ENCODE peak calls at places on chromosomes 6 and 20, in six cellular contexts. D is effector CD4-positive, alpha-beta T cell; M is RWPE2; C is NT2/D1; I is mammary epithelial cell; U is HEK293T. F is an unnamed sample.

GRCh38 chr6:44045672-44046015 is 81.6 kb downstream of the MRPL14 start:
- DNase-seq in U (no peak), I (no peak), D (no peak), M (no peak), C (no peak), F (no peak)

GRCh38 chr6:15715060-15715459 is 52.2 kb upstream of the DTNBP1 start:
- DNase-seq in M (no peak), I (peak), C (no peak), U (no peak), D (no peak), F (peak)

GRCh38 chr20:17499041-17499440 is 32.1 kb downstream of the BFSP1 start:
- DNase-seq in U (no peak), I (peak), C (no peak), D (no peak), M (no peak), F (peak)

GRCh38 chr6:73703514-73703913 is 7.5 kb downstream of the CD109 start:
- DNase-seq in M (no peak), I (no peak), D (no peak), C (no peak), U (no peak), F (no peak)

GRCh38 chr20:60903325-60903958 is 348.6 kb upstream of the CDH4 start:
- DNase-seq in M (peak), C (no peak), I (no peak), D (no peak), U (no peak), F (no peak)

GRCh38 chr6:46784535-46784934 is 8.7 kb upstream of the MEP1A start:
- DNase-seq in C (no peak), M (no peak), U (no peak), D (no peak), I (no peak), F (no peak)

GRCh38 chr6:88653936-88654335 is 309.5 kb downstream of the RNGTT start:
- DNase-seq in M (no peak), U (no peak), D (no peak), C (no peak), I (no peak), F (no peak)

GRCh38 chr6:73710470-73710869 is 14.5 kb downstream of the CD109 start:
- DNase-seq in D (no peak), U (no peak), C (no peak), I (peak), M (peak), F (peak)

GRCh38 chr6:135180458-135181332 is at the start of gene MYB:
- DNase-seq in M (no peak), I (peak), D (peak), U (peak), C (no peak), F (peak)

GRCh38 chr20:63527184-63527583 is 6.6 kb downstream of the PPDPF start:
- DNase-seq in I (no peak), M (no peak), U (no peak), D (no peak), C (no peak), F (no peak)

GRCh38 chr6:41937881-41938574 is 3.6 kb downstream of the CCND3 start:
- DNase-seq in I (no peak), C (no peak), M (no peak), U (no peak), D (peak), F (no peak)

GRCh38 chr6:158131926-158132325 is 36.1 kb downstream of the SERAC1 start:
- DNase-seq in M (no peak), C (no peak), I (peak), D (no peak), U (peak), F (peak)

GRCh38 chr6:12137480-12137879 is 125.4 kb downstream of the HIVEP1 start:
- DNase-seq in C (no peak), U (no peak), M (no peak), D (no peak), I (peak), F (peak)

GRCh38 chr6:1832358-1832757 is 222.6 kb downstream of the FOXC1 start:
- DNase-seq in C (no peak), D (no peak), U (no peak), M (no peak), I (no peak), F (no peak)

GRCh38 chr6:157925771-157926170 is 55.9 kb upstream of the SYNJ2 start:
- DNase-seq in M (no peak), I (no peak), U (no peak), D (no peak), C (no peak), F (no peak)

GRCh38 chr6:44470746-44471145 is 83.2 kb downstream of the CDC5L start:
- DNase-seq in M (no peak), U (no peak), I (no peak), C (no peak), D (no peak), F (no peak)

GRCh38 chr6:95321106-95321505 is 256.2 kb upstream of the MANEA start:
- DNase-seq in I (no peak), C (no peak), D (no peak), U (no peak), M (no peak), F (peak)

GRCh38 chr20:1266167-1266973 is at the start of gene SNPH:
- DNase-seq in I (peak), C (peak), D (peak), M (no peak), U (peak), F (peak)

GRCh38 chr6:72535124-72535523 is 86.7 kb upstream of the KCNQ5 start:
- DNase-seq in C (no peak), U (no peak), I (no peak), D (no peak), M (no peak), F (no peak)

GRCh38 chr6:52190409-52190808 is 4.2 kb downstream of the IL17A start:
- DNase-seq in D (no peak), M (no peak), I (no peak), C (no peak), U (no peak), F (no peak)

GRCh38 chr6:35092362-35093117 is 48.6 kb downstream of the TCP11 start:
- DNase-seq in C (no peak), I (peak), U (no peak), D (no peak), M (no peak), F (no peak)

GRCh38 chr6:151544453-151544852 is 50.6 kb downstream of the CCDC170 start:
- DNase-seq in C (no peak), M (no peak), D (no peak), U (no peak), I (no peak), F (no peak)